ENCODE peak calls at places on chromosomes 6 and 20, in six cellular contexts. V, Q, Z, A, H and U are unnamed samples. For H3K4me1, the result is how much of the 10 kb centered on the place peaks cover.

GRCh38 chr6:2209226-2209809 is 36.1 kb downstream of the GMDS start:
- DNase-seq in V (no peak), Q (peak), Z (peak), A (no peak), H (no peak), U (peak)

GRCh38 chr6:63816401-63816975 is 180.9 kb downstream of the PHF3 start:
- DNase-seq in V (no peak), Q (no peak), Z (no peak), A (no peak), H (no peak), U (no peak)

GRCh38 chr20:63533388-63533787 is 3.8 kb downstream of the PTK6 start:
- DNase-seq in V (peak), Q (no peak), Z (no peak), A (no peak), H (no peak), U (no peak)

GRCh38 chr6:12241493-12242214 is 48.5 kb upstream of the EDN1 start:
- DNase-seq in V (no peak), Q (no peak), Z (peak), A (no peak), H (no peak), U (no peak)

GRCh38 chr6:49646130-49646824 is 9.6 kb upstream of the RHAG start:
- DNase-seq in V (no peak), Q (no peak), Z (no peak), A (no peak), H (no peak), U (no peak)

GRCh38 chr6:136471372-136471771 is 78.8 kb downstream of the MAP7 start:
- DNase-seq in V (no peak), Q (no peak), Z (no peak), A (no peak), H (no peak), U (no peak)

GRCh38 chr20:58714923-58715708 is 22.5 kb downstream of the NPEPL1 start:
- DNase-seq in V (peak), Q (peak), Z (no peak), A (peak), H (peak), U (no peak)

GRCh38 chr6:43378631-43379030 is 9.2 kb upstream of the ZNF318 start:
- DNase-seq in V (no peak), Q (no peak), Z (no peak), A (no peak), H (no peak), U (no peak)

GRCh38 chr20:56710577-56711465 is 81.7 kb downstream of the TFAP2C start:
- DNase-seq in V (no peak), Q (no peak), Z (peak), A (no peak), H (no peak), U (no peak)

GRCh38 chr6:53837875-53838806 is 43.3 kb downstream of the LRRC1 start:
- DNase-seq in V (no peak), Q (no peak), Z (no peak), A (no peak), H (no peak), U (no peak)

GRCh38 chr6:104957301-104958177 is 632 bp downstream of the LIN28B start:
- DNase-seq in V (no peak), Q (no peak), Z (peak), A (no peak), H (no peak), U (no peak)

GRCh38 chr6:33429745-33430042 is 9.8 kb downstream of the SYNGAP1 start:
- DNase-seq in V (no peak), Q (no peak), Z (no peak), A (no peak), H (no peak), U (no peak)

GRCh38 chr20:9390441-9390840 is 123.9 kb upstream of the LAMP5 start:
- DNase-seq in V (no peak), Q (no peak), Z (no peak), A (no peak), H (no peak), U (no peak)

GRCh38 chr20:49216991-49217578 is 2.1 kb upstream of the DDX27 start:
- DNase-seq in V (peak), Q (peak), Z (peak), A (peak), H (peak), U (peak)

GRCh38 chr6:80541886-80542285 is 435.4 kb downstream of the BCKDHB start:
- DNase-seq in V (no peak), Q (no peak), Z (no peak), A (no peak), H (no peak), U (no peak)
- H3K27ac ChIP-seq in V (no peak), Q (peak), Z (no peak), A (no peak), H (no peak), U (no peak)

GRCh38 chr20:47287609-47288144 is 68.8 kb downstream of the ZMYND8 start:
- DNase-seq in V (no peak), Q (no peak), Z (no peak), A (no peak), H (no peak), U (no peak)

GRCh38 chr20:47285189-47285588 is 71.3 kb downstream of the ZMYND8 start:
- DNase-seq in V (no peak), Q (no peak), Z (no peak), A (no peak), H (no peak), U (no peak)

GRCh38 chr20:47284373-47284772 is 72.1 kb downstream of the ZMYND8 start:
- DNase-seq in V (no peak), Q (peak), Z (no peak), A (no peak), H (no peak), U (no peak)

GRCh38 chr20:47289096-47289495 is 67.4 kb downstream of the ZMYND8 start:
- DNase-seq in V (no peak), Q (no peak), Z (no peak), A (no peak), H (no peak), U (no peak)

GRCh38 chr20:47286681-47287080 is 69.8 kb downstream of the ZMYND8 start:
- DNase-seq in V (no peak), Q (no peak), Z (no peak), A (no peak), H (no peak), U (no peak)
- H3K4me1 ChIP-seq in V (under half), Q (under half), Z (under half), A (under half), H (under half), U (under half)

DNA sequence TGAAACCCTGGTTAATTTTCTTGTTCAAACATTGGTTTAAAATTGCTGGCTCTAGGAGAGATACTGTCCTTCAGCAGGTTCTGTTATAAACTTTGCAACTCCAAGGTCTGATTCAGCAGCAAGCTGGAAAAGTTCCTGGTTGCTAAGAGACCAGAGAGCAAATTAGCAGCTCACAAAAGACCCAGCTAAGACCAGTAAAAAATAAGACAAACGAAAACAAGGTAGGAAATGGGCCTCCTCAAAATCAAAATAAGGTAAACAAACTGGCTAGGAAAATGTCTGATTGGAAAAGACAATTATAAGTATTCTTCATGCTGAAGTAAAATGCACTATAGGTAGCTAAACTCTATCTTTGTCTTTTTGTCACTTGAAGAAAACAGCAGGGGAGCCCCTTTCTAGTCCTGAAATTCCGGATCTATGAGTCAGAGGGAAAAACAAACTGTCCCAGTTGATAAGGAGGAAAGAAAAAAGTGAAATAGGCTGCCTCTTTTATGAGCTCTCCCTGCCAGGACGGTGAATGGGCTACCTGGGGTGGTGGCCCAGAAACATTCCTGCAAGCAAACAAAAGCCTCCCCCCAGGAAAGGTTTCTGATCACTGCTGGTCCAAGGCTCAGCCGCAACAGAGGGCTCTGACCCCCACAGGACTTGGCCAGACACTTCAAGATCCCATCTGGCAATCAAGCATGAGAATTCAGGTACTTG is 41.6 kb downstream of the UNC5CL start:
- DNase-seq in V (no peak), Q (no peak), Z (peak), A (no peak), H (no peak), U (peak)
- TF ChIP-seq EP300 in V (no peak), Q (no peak), Z (peak), A (no peak), H (no peak), U (no peak)

GRCh38 chr20:17956099-17956685 is 12.4 kb downstream of the SNX5 start:
- DNase-seq in V (no peak), Q (no peak), Z (no peak), A (no peak), H (no peak), U (no peak)
- H3K27ac ChIP-seq in V (no peak), Q (no peak), Z (no peak), A (no peak), H (peak), U (peak)

GRCh38 chr6:17927705-17928104 is 59.7 kb downstream of the KIF13A start:
- DNase-seq in V (no peak), Q (no peak), Z (no peak), A (no peak), H (peak), U (no peak)

GRCh38 chr6:17932362-17932852 is 55.0 kb downstream of the KIF13A start:
- DNase-seq in V (peak), Q (no peak), Z (peak), A (no peak), H (no peak), U (no peak)

GRCh38 chr6:17930321-17930993 is 57.0 kb downstream of the KIF13A start:
- DNase-seq in V (no peak), Q (no peak), Z (no peak), A (no peak), H (peak), U (no peak)

GRCh38 chr6:17928514-17929430 is 58.7 kb downstream of the KIF13A start:
- DNase-seq in V (no peak), Q (no peak), Z (no peak), A (no peak), H (no peak), U (no peak)

DNA sequence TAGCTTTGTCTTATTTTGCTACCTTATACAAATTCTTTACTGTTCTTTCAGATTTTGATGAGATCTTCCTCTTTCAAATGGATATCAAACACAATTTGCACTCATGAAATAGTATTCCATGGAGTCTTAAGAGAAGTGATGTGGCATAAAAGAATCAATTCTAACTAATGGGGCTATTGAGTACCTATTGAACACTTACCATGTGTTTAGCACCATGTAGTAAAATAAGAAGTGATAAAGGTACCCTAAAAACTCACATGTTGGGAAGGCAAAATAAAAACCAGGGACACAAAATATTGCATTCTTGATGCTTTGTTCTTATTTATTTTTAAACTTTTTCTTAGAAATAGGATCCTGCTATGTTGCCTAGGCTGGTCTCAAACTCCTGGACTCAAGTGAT is 56.2 kb downstream of the KIF13A start:
- DNase-seq in V (no peak), Q (no peak), Z (no peak), A (no peak), H (no peak), U (no peak)
- H3K4me1 ChIP-seq in V (under half), Q (under half), Z (under half), A (half or more), H (half or more), U (under half)

GRCh38 chr20:47356526-47357295 is at the start of gene ZMYND8:
- DNase-seq in V (peak), Q (peak), Z (peak), A (peak), H (peak), U (peak)

GRCh38 chr20:47358672-47359532 is 2.4 kb upstream of the ZMYND8 start:
- DNase-seq in V (peak), Q (peak), Z (peak), A (peak), H (peak), U (peak)

GRCh38 chr20:47358052-47358671 is 1.7 kb upstream of the ZMYND8 start:
- DNase-seq in V (no peak), Q (no peak), Z (no peak), A (no peak), H (no peak), U (no peak)

GRCh38 chr20:47356220-47356525 is 326 bp downstream of the ZMYND8 start:
- DNase-seq in V (no peak), Q (no peak), Z (no peak), A (no peak), H (no peak), U (no peak)

DNA sequence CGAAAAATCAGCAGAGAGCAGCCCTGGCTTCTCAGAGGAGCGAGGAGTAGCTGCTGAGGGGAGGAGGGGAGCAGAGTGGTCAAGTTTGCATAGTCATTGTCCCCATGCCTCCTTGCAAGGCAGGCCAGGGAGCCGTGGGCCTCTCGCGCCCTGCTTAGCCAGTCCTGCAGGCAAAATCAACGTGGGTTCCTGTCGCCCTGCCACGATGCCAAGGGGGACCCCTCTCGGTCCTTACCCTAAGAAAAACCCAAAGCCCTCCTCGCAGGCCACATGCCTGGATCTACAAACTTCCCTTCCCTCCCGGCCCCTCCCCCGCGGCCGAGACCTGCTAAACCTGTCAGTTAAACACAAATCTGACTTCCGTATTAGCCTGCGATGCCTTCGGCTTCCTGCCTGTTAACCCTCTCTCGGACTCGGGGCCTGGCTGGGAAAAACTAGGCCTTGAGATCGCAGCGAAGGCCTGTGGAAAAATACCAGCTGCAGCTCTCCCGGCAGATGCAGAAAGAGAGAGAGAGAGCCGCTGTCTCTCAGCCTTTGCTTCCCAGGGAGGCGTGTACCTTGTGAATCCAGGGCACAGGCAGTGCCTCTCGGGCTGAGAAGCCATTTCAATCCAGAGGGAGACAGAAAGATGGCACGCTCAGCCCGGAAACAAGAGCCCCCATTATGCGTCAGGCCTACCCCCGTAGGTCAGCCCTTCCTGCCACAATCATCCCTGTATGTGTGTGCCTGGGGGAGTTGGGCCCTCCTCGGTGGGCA is 975 bp upstream of the ZMYND8 start:
- DNase-seq in V (peak), Q (peak), Z (peak), A (peak), H (peak), U (peak)
- TF ChIP-seq EP300 in V (no peak), Q (peak), Z (no peak), A (no peak), H (no peak), U (peak)

DNA sequence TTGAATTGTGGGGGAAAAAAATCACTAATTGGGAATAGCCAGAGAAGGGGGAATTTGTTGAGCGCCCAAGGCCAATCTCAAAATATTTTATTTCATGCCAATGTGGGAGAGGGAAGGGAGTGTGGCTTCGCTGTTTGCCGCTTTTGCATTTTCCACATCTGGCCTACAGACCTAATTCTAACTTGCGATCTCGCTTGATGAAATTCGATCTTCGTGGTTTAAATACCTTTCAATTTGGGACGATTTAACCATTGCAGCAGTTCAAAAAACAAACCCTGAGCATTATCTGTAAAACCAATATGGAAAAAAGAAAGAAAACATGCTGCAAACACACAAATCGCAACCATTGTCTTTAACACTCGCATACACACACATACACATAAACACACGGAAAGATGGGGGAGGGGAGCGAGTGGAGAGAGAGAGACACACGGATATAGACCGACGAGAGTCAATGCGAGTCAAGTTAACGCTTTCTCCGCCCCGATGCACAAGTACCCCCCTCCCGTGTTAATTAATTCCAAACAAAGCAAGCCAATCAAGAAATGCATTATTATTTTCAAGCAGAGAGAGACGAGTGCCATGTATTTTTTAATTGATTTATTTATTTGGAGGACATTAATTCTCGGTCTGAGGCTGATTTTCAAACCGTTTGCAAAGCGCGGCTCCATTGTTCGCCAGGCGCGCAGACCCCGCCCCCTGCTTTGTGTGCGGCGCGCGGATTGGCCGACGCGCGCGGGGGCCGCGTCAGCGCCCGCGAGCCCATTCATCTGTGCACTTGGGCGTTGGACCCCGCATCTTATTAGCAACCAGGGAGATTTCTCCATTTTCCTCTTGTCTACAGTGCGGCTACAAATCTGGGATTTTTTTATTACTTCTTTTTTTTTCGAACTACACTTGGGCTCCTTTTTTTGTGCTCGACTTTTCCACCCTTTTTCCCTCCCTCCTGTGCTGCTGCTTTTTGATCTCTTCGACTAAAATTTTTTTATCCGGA is at the start of gene MARCKS:
- DNase-seq in V (peak), Q (peak), Z (peak), A (peak), H (no peak), U (peak)
- H3K27ac ChIP-seq in V (peak), Q (peak), Z (peak), A (peak), H (peak), U (peak)

DNA sequence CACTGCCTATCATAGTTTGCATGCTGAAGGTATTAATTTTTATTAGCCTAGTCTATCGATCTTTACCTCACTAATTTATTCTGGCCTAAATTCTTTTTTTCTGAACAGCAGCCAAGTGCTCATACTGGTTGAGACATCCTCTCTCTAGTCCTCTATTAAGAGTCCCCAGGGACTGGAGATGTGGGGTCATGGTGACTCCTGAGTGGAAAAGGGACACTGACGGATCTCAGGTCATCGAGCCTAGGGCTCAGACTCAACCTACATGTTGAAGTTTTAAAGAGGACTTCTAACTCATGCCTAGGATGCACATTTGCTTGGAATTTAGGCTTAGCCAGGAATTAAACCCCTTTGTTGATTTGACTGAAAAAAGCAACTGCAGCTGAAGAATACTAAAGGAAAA is 378.1 kb downstream of the BTBD9 start:
- DNase-seq in V (no peak), Q (no peak), Z (no peak), A (no peak), H (no peak), U (no peak)
- H3K4me1 ChIP-seq in V (under half), Q (under half), Z (half or more), A (under half), H (under half), U (under half)

DNA sequence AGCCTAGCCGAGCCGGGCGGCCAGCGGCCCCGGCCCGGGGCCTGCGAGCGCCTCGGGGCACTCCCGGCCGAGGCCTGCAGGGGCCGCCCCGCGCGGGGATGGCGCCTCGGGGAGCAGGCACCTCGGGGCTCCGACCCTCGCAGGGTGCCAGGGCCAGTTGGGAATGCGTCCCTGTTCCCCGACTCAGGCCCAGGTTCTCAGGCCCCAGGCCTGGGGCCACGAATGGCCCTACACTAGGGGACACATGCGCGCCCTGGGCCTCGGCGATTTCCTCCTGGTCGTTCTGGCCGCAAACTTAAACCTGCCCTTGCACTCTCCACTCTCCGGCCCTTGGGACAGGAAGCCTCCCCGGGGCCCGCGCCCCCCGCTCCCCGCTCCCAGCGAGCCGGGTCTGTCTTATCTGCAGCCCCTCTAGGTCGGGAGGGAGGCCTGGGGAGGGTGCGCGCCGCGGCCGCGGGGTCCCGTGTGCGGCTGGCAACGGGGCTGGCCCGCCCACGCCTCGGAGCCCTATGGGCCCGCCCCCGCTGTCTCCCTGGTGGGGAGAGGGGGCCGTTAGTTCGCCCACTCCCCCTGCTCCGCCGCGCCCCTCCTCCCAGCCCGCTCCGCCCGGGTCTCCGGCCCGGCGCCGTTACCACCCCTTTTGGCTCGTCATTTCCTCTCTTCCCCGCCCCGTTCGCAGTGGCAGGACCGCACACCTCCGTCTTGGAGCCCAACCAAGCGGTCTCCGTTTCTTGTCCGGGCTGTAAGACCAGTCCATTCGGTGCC is 611 bp downstream of the NFYA start:
- DNase-seq in V (peak), Q (peak), Z (peak), A (peak), H (peak), U (peak)
- TF ChIP-seq EP300 in V (no peak), Q (no peak), Z (no peak), A (no peak), H (no peak), U (no peak)

GRCh38 chr6:156231353-156231752 is 545.8 kb upstream of the ARID1B start:
- DNase-seq in V (no peak), Q (no peak), Z (no peak), A (no peak), H (no peak), U (no peak)
- H3K27ac ChIP-seq in V (no peak), Q (no peak), Z (no peak), A (no peak), H (no peak), U (no peak)